ENCODE peak calls at places on chromosomes 16 and 17, in four cellular contexts. W is WTC11, O is HL-60, L is activated T-cell treated with anti-CD3 and anti-CD28 coated beads for 24 hours. D is an unnamed sample.

GRCh38 chr16:11009027-11009755 is 64.8 kb downstream of the CLEC16A start:
- DNase-seq in W (no peak), O (no peak), L (no peak), D (no peak)

GRCh38 chr17:4940625-4941021 is 555 bp downstream of the RNF167 start:
- DNase-seq in W (no peak), O (peak), L (no peak), D (peak)

GRCh38 chr16:84836234-84836647 is 16.5 kb downstream of the CRISPLD2 start:
- DNase-seq in W (peak), O (no peak), L (no peak), D (no peak)

GRCh38 chr17:82239401-82239925 is 10.6 kb downstream of the SLC16A3 start:
- DNase-seq in W (no peak), O (peak), L (no peak), D (peak)

GRCh38 chr17:80129006-80129565 is 17.8 kb downstream of the EIF4A3 start:
- DNase-seq in W (no peak), O (no peak), L (no peak), D (no peak)

GRCh38 chr17:40295471-40296457 is 8.1 kb downstream of the CDC6 start:
- DNase-seq in W (no peak), O (no peak), L (no peak), D (no peak)

GRCh38 chr16:66490774-66491715 is 58.9 kb downstream of the TK2 start:
- DNase-seq in W (no peak), O (no peak), L (no peak), D (peak)

GRCh38 chr16:5069854-5070253 is 1.8 kb upstream of the ALG1 start:
- DNase-seq in W (no peak), O (no peak), L (no peak), D (no peak)

GRCh38 chr17:32546031-32546444 is 59.2 kb downstream of the CDK5R1 start:
- DNase-seq in W (peak), O (no peak), L (no peak), D (no peak)

GRCh38 chr17:27408891-27409290 is 47.4 kb upstream of the KSR1 start:
- DNase-seq in W (no peak), O (no peak), L (no peak), D (no peak)

GRCh38 chr16:86914850-86915717 is 336.7 kb downstream of the FOXL1 start:
- DNase-seq in W (no peak), O (no peak), L (no peak), D (no peak)

GRCh38 chr16:75104836-75105235 is 11.7 kb downstream of the LDHD start:
- DNase-seq in W (no peak), O (no peak), L (no peak), D (no peak)

GRCh38 chr17:18206962-18207361 is 18.5 kb upstream of the LLGL1 start:
- DNase-seq in W (no peak), O (no peak), L (no peak), D (no peak)

GRCh38 chr17:5798104-5798503 is 213.8 kb upstream of the NLRP1 start:
- DNase-seq in W (no peak), O (no peak), L (no peak), D (no peak)

GRCh38 chr16:22903716-22904115 is 89.8 kb downstream of the HS3ST2 start:
- DNase-seq in W (no peak), O (no peak), L (no peak), D (no peak)

GRCh38 chr17:82217120-82217529 is 4.5 kb upstream of the CCDC57 start:
- DNase-seq in W (no peak), O (no peak), L (no peak), D (no peak)

GRCh38 chr17:56949595-56949994 is 11.3 kb downstream of the COIL start:
- DNase-seq in W (no peak), O (no peak), L (no peak), D (no peak)

GRCh38 chr16:56930516-56931252 is 1.3 kb upstream of the HERPUD1 start:
- DNase-seq in W (peak), O (no peak), L (no peak), D (no peak)

GRCh38 chr17:56319531-56319930 is 166.3 kb downstream of the ANKFN1 start:
- DNase-seq in W (no peak), O (peak), L (no peak), D (no peak)

GRCh38 chr16:66522816-66523590 is 26.9 kb downstream of the TK2 start:
- DNase-seq in W (no peak), O (no peak), L (no peak), D (no peak)

GRCh38 chr16:70250748-70251650 is 741 bp downstream of the EXOSC6 start:
- DNase-seq in W (peak), O (peak), L (peak), D (no peak)

GRCh38 chr17:35766903-35767510 is 6.3 kb downstream of the C17orf50 start:
- DNase-seq in W (no peak), O (peak), L (no peak), D (peak)

GRCh38 chr17:37278247-37278894 is 97.4 kb upstream of the C17orf78 start:
- DNase-seq in W (no peak), O (no peak), L (no peak), D (no peak)